ENCODE peak calls at places on chromosome 10, in seven cellular contexts. B is fibroblast of lung, K is A549, V is hepatocyte, U is neural progenitor cell, D is neuronal stem cell, J is astrocyte. N is an unnamed sample.

GRCh38 chr10:124999433-125000365 is 57.8 kb downstream of the ZRANB1 start:
- DNase-seq in K (no peak), B (peak; percentile 92), J (peak; percentile 90), U (no peak), V (no peak), D (no peak), N (peak; percentile 99)

GRCh38 chr10:120897343-120897742 is 46.2 kb downstream of the WDR11 start:
- DNase-seq in K (no peak), V (no peak), J (no peak), B (no peak), D (no peak), U (no peak), N (no peak)

GRCh38 chr10:119445311-119445934 is 97.1 kb downstream of the RGS10 start:
- DNase-seq in U (peak; percentile 88), D (peak; percentile 84), J (peak; percentile 33), K (peak; percentile 77), B (peak; percentile 47), V (peak; percentile 88), N (peak; percentile 98)

GRCh38 chr10:30093303-30093967 is 34.0 kb upstream of the JCAD start:
- DNase-seq in B (no peak), K (no peak), V (peak; percentile 40), D (no peak), U (peak; percentile 22), J (no peak), N (no peak)

GRCh38 chr10:126576336-126576735 is 94.2 kb downstream of the C10orf90 start:
- DNase-seq in D (no peak), K (no peak), B (peak; percentile 81), J (peak; percentile 75), V (no peak), U (no peak), N (no peak)

GRCh38 chr10:91579351-91579985 is 53.4 kb downstream of the PPP1R3C start:
- DNase-seq in B (peak; percentile 83), D (no peak), K (no peak), U (no peak), V (no peak), J (peak; percentile 79), N (peak; percentile 87)

GRCh38 chr10:116748041-116748440 is 5.7 kb upstream of the HSPA12A start:
- DNase-seq in V (peak; percentile 52), J (peak; percentile 58), B (peak; percentile 72), K (peak; percentile 44), D (no peak), U (no peak), N (peak; percentile 93)

GRCh38 chr10:60363187-60363586 is 26.5 kb downstream of the ANK3 start:
- DNase-seq in U (no peak), B (peak; percentile 55), K (no peak), J (peak; percentile 40), V (no peak), D (no peak), N (no peak)

GRCh38 chr10:77405771-77406241 is 231.8 kb downstream of the KCNMA1 start:
- DNase-seq in K (peak; percentile 89), D (peak; percentile 69), V (peak; percentile 89), J (peak; percentile 72), U (peak; percentile 82), B (peak; percentile 79), N (no peak)

GRCh38 chr10:84138478-84139125 is 707 bp upstream of the GHITM start:
- DNase-seq in J (no peak), D (no peak), U (no peak), B (no peak), K (peak; percentile 39), V (peak; percentile 24), N (no peak)

DNA sequence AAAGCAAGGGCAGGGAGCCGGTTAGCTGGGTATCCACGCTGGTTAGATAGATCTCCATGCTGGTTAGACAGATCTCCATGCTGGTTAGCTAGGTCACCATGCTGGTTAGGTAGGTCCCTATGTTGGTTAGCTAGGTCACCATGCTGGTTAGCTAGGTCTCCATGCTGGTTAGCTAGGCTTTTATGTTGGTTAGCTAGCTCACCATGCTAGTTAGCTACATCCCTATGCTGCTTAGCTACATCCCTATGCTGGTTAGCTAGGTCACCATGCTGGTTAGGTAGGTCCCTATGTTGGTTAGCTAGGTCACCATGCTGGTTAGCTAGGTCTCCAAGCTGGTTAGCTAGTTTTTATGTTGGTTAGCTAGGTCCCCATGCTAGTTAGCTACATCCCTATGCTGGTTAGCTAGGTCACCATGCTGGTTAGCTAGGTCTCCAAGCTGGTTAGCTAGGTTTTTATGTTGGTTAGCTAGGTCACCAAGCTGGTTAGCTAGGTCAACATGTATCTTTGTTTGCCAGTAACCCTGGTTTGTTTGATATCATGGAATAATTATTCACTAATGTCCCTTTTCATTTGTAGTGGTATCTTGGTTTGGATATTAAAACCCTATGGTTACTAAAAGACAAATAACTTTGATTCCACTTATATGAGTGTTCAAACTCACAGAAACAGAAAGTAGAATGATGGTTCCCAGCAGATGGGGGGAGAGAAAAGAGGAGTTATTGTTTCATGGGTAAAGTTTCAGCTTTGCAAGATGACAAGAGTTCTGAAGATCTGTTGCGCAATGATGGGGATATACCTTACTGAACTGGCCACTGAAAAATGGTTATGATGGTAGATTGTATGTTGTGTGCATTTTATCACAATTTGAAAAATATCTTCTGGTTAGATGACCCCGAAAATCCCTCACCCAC is 136.2 kb downstream of the PRPF18 start:
- DNase-seq in D (no peak), J (no peak), V (no peak), K (no peak), U (no peak), B (peak; percentile 34), N (no peak)
- H3K4me2 ChIP-seq in D (no peak overlapping the region), J (no peak overlapping the region), V (no peak overlapping the region), K (no peak overlapping the region), U (no peak overlapping the region), B (no peak overlapping the region), N (no peak overlapping the region)

GRCh38 chr10:94122247-94122646 is 128.5 kb downstream of the PLCE1 start:
- DNase-seq in J (peak; percentile 33), B (peak; percentile 49), V (no peak), U (no peak), D (no peak), K (no peak), N (no peak)

GRCh38 chr10:94125856-94126255 is 132.1 kb downstream of the PLCE1 start:
- DNase-seq in U (peak; percentile 10), D (no peak), V (no peak), K (no peak), B (peak; percentile 90), J (peak; percentile 85), N (peak; percentile 18)

GRCh38 chr10:94123253-94123995 is 129.7 kb downstream of the PLCE1 start:
- DNase-seq in J (peak; percentile 87), B (peak; percentile 93), D (peak; percentile 27), K (peak; percentile 70), V (peak; percentile 55), U (peak; percentile 48), N (peak; percentile 72)
- H3K4me2 ChIP-seq in J (peak overlapping the region; percentile 66), B (peak overlapping the region; percentile 80), D (no peak overlapping the region), K (peak overlapping the region; percentile 75), V (peak overlapping the region; percentile 54), U (peak overlapping the region; percentile 6), N (peak overlapping the region; percentile 54)

GRCh38 chr10:86401588-86402282 is 35.1 kb upstream of the GRID1 start:
- DNase-seq in J (no peak), V (peak; percentile 27), B (no peak), D (no peak), K (peak; percentile 47), U (peak; percentile 38), N (no peak)

GRCh38 chr10:86399879-86400704 is 33.5 kb upstream of the GRID1 start:
- DNase-seq in J (peak; percentile 88), B (peak; percentile 93), D (peak; percentile 92), V (peak; percentile 98), U (peak; percentile 98), K (peak; percentile 95), N (peak; percentile 98)

GRCh38 chr10:86402283-86402931 is 35.8 kb upstream of the GRID1 start:
- DNase-seq in U (peak; percentile 14), V (no peak), B (peak; percentile 65), J (peak; percentile 39), D (no peak), K (no peak), N (peak; percentile 89)

GRCh38 chr10:86400705-86401587 is 34.4 kb upstream of the GRID1 start:
- DNase-seq in U (peak; percentile 69), K (peak; percentile 68), J (peak; percentile 25), V (peak; percentile 74), D (no peak), B (peak; percentile 39), N (peak; percentile 90)

DNA sequence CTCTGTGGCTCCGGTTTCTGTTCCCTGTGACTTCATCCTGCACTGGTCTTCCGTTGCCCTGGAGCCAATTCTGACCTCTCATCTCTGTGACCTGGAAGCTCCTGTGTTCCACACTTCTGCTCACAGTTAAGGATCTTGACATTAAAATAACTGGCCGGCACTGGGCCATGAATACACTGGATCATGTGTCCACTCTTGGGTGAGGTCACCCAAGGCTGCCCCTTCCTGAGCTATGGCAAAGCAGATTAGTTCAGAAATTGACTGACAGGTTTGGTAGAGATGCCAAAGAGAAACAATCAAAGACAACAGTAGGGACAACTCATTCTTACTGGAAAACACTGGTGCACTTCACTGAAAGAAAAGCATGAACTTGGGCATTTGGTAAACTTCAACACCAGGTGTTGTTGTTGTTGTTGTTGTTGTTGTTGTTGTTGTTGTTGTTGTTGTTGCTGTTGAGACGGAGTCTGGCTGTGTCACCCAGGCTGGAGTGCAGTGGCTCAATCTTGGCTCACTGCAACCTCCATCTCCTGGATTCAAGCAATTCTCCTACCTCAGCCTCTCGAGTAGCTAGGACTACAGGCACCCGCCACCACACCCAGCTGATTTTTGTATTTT is 36.7 kb upstream of the GRID1 start:
- DNase-seq in K (no peak), U (no peak), D (no peak), B (no peak), V (no peak), J (no peak), N (peak; percentile 76)
- H3K4me2 ChIP-seq in K (no peak overlapping the region), U (no peak overlapping the region), D (no peak overlapping the region), B (no peak overlapping the region), V (no peak overlapping the region), J (no peak overlapping the region), N (peak overlapping the region; percentile 92)

GRCh38 chr10:17023386-17024298 is 106.0 kb downstream of the CUBN start:
- DNase-seq in U (peak; percentile 54), V (peak; percentile 75), J (peak; percentile 99), K (peak; percentile 52), D (no peak), B (peak; percentile 100), N (peak; percentile 83)

GRCh38 chr10:17022399-17022798 is 107.2 kb downstream of the CUBN start:
- DNase-seq in K (no peak), U (peak; percentile 63), V (no peak), B (no peak), J (no peak), D (no peak), N (no peak)

GRCh38 chr10:17024461-17024860 is 105.2 kb downstream of the CUBN start:
- DNase-seq in D (no peak), J (no peak), U (no peak), V (no peak), B (no peak), K (no peak), N (no peak)

GRCh38 chr10:17021661-17022060 is 108.0 kb downstream of the CUBN start:
- DNase-seq in D (peak; percentile 60), U (peak; percentile 77), V (no peak), B (peak; percentile 28), J (no peak), K (no peak), N (no peak)

DNA sequence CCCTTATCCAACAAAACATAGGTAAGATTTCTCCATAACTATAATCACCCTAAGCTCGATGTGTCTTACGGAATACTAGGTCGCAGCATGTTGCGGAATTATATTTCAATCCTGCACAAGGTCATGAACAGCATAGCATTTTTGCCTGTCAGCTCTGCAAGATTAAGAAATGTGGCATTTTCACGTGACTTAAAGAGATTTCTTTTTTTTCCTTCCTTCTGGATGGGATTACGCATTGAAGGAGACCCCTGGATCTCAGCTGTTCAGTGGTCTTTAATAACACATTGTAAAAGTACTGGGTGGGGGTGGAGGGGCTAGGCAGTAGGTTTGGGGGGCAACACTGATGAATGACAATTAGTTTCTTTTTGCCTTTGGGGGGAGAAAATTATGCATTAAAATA is 106.7 kb downstream of the CUBN start:
- DNase-seq in U (no peak), V (no peak), J (no peak), K (no peak), B (peak; percentile 45), D (no peak), N (no peak)
- H3K4me2 ChIP-seq in U (peak overlapping the region; percentile 74), V (peak overlapping the region; percentile 47), J (peak overlapping the region; percentile 43), K (peak overlapping the region; percentile 23), B (peak overlapping the region; percentile 62), D (no peak overlapping the region), N (peak overlapping the region; percentile 65)